ENCODE peak calls at places on chromosomes 7 and 10, in five cellular contexts. O is neural crest cell, R is cardiac fibroblast, D is AG04450, G is glutamatergic neuron. C is an unnamed sample.

GRCh38 chr7:122532406-122533269 is 166.3 kb downstream of the RNF133 start:
- DNase-seq in O (no peak), R (peak; percentile 41), D (no peak), G (no peak), C (no peak)

GRCh38 chr10:92839191-92840085 is 8.9 kb upstream of the EXOC6 start:
- DNase-seq in O (peak; percentile 60), R (peak; percentile 84), D (no peak), G (peak; percentile 80), C (peak; percentile 76)

GRCh38 chr10:31622993-31623392 is 304.0 kb downstream of the ZEB1 start:
- DNase-seq in O (no peak), R (peak; percentile 81), D (no peak), G (no peak), C (no peak)

GRCh38 chr7:54725255-54725654 is 33.8 kb downstream of the SEC61G start:
- DNase-seq in O (no peak), R (no peak), D (no peak), G (no peak), C (no peak)

GRCh38 chr10:124572751-124573150 is 111.1 kb downstream of the LHPP start:
- DNase-seq in O (no peak), R (no peak), D (no peak), G (no peak), C (no peak)

GRCh38 chr7:127239814-127240213 is 12.9 kb downstream of the GRM8 start:
- DNase-seq in O (no peak), R (no peak), D (no peak), G (no peak), C (no peak)

GRCh38 chr10:49260636-49261296 is 38.2 kb upstream of the C10orf71 start:
- DNase-seq in O (no peak), R (no peak), D (no peak), G (no peak), C (no peak)

GRCh38 chr10:5659702-5660528 is 6.5 kb downstream of the ASB13 start:
- DNase-seq in O (no peak), R (peak; percentile 60), D (peak; percentile 10), G (no peak), C (no peak)

GRCh38 chr7:138902156-138902555 is 79.0 kb downstream of the KIAA1549 start:
- DNase-seq in O (no peak), R (no peak), D (no peak), G (no peak), C (no peak)

GRCh38 chr7:46444266-46444665 is 523.2 kb upstream of the IGFBP3 start:
- DNase-seq in O (no peak), R (no peak), D (no peak), G (no peak), C (no peak)

GRCh38 chr10:48937796-48938195 is 1.8 kb downstream of the LRRC18 start:
- DNase-seq in O (no peak), R (no peak), D (no peak), G (no peak), C (no peak)

GRCh38 chr7:134450296-134451000 is 8.5 kb downstream of the AKR1B1 start:
- DNase-seq in O (no peak), R (peak; percentile 26), D (no peak), G (no peak), C (no peak)

GRCh38 chr7:6365451-6365850 is 82.3 kb downstream of the DAGLB start:
- DNase-seq in O (no peak), R (no peak), D (no peak), G (no peak), C (no peak)

GRCh38 chr7:100065452-100066186 is 15.9 kb downstream of the ZNF3 start:
- DNase-seq in O (no peak), R (peak; percentile 92), D (peak; percentile 72), G (no peak), C (no peak)

GRCh38 chr10:6347391-6347951 is 144.7 kb downstream of the PFKFB3 start:
- DNase-seq in O (no peak), R (peak; percentile 18), D (no peak), G (no peak), C (no peak)

GRCh38 chr7:105532709-105533460 is 884 bp downstream of the RINT1 start:
- DNase-seq in O (no peak), R (peak; percentile 0), D (no peak), G (no peak), C (no peak)

GRCh38 chr10:5545011-5545410 is 20.2 kb downstream of the CALML3 start:
- DNase-seq in O (no peak), R (no peak), D (no peak), G (no peak), C (no peak)

GRCh38 chr10:67834375-67834774 is 3.6 kb downstream of the DNAJC12 start:
- DNase-seq in O (no peak), R (no peak), D (no peak), G (no peak), C (no peak)

GRCh38 chr10:107914450-107915276 is 750.2 kb upstream of the SORCS1 start:
- DNase-seq in O (peak; percentile 18), R (peak; percentile 0), D (no peak), G (peak; percentile 42), C (peak; percentile 30)

GRCh38 chr7:20063645-20064044 is 153.5 kb downstream of the MACC1 start:
- DNase-seq in O (no peak), R (no peak), D (no peak), G (no peak), C (no peak)

GRCh38 chr7:88083883-88084282 is 136.0 kb downstream of the SRI start:
- DNase-seq in O (no peak), R (no peak), D (no peak), G (no peak), C (no peak)

GRCh38 chr10:83199357-83199756 is 940.0 kb upstream of the GHITM start:
- DNase-seq in O (no peak), R (no peak), D (no peak), G (no peak), C (no peak)

GRCh38 chr10:103145046-103145445 is 48.0 kb downstream of the NT5C2 start:
- DNase-seq in O (no peak), R (peak; percentile 55), D (peak; percentile 60), G (no peak), C (no peak)

GRCh38 chr7:150340024-150340749 is 1.2 kb downstream of the RARRES2 start:
- DNase-seq in O (no peak), R (peak; percentile 77), D (peak; percentile 21), G (no peak), C (no peak)

GRCh38 chr7:152602962-152603361 is 73.0 kb downstream of the XRCC2 start:
- DNase-seq in O (no peak), R (peak; percentile 63), D (no peak), G (no peak), C (no peak)

GRCh38 chr7:116834815-116835533 is 27.4 kb upstream of the CAPZA2 start:
- DNase-seq in O (no peak), R (peak; percentile 18), D (no peak), G (no peak), C (no peak)

GRCh38 chr10:75379817-75380216 is 21.7 kb downstream of the ZNF503 start:
- DNase-seq in O (no peak), R (no peak), D (no peak), G (no peak), C (no peak)

GRCh38 chr7:28497026-28497425 is 84.7 kb downstream of the CREB5 start:
- DNase-seq in O (no peak), R (no peak), D (no peak), G (no peak), C (no peak)

GRCh38 chr10:102283488-102283887 is 38.2 kb downstream of the GBF1 start:
- DNase-seq in O (no peak), R (no peak), D (no peak), G (no peak), C (no peak)

GRCh38 chr7:37336259-37336658 is 112.4 kb downstream of the ELMO1 start:
- DNase-seq in O (no peak), R (no peak), D (no peak), G (no peak), C (no peak)

GRCh38 chr10:58755688-58756087 is 243.0 kb downstream of the BICC1 start:
- DNase-seq in O (no peak), R (peak; percentile 60), D (peak; percentile 10), G (no peak), C (no peak)

DNA sequence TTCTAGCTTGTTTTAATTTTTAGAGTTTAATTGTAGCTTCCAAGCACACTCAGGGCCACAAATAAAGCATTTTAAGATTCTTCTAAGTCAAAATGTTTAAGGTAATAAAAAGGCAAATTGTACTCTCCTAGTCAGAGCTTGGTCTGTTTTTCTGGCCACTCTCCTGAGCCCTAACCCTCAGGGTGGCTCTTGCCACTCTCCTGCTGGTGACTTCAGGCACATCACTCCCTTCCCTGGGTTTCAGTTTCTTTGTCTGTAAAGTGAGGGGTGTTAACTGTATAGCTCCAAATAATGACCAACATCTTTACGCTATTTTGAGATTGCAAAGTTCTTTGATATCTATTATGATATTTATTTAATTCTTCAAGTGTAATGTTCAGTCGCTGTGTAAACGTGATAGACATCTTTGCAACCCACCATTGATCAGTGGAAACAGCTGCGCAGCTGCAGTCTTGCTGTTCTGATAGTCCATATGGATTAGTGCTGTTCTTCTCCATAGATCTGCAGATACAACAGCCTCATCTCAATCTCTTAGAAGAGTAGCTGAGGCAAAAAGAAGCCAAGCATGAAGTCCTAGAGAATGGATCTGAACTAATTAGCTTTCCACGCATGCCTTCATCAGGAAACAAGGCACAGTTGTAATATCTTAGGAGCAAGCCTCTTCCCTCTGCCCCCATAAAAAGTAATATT is 189.9 kb downstream of the PLPP4 start:
- DNase-seq in O (no peak), R (no peak), D (no peak), G (no peak), C (no peak)
- TF ChIP-seq CTCF in O (peak; percentile 31), R (no peak), D (no peak), G (no peak), C (no peak)

GRCh38 chr7:144454256-144455039 is 51.0 kb upstream of the NOBOX start:
- DNase-seq in O (no peak), R (peak; percentile 10), D (no peak), G (no peak), C (no peak)
- TF ChIP-seq CTCF in O (peak; percentile 52), R (peak; percentile 37), D (no peak), G (peak; percentile 12), C (no peak)

GRCh38 chr7:114658188-114658587 is 243.6 kb downstream of the FOXP2 start:
- DNase-seq in O (no peak), R (no peak), D (no peak), G (no peak), C (no peak)

GRCh38 chr7:114660007-114660406 is 245.4 kb downstream of the FOXP2 start:
- DNase-seq in O (no peak), R (no peak), D (no peak), G (no peak), C (no peak)

GRCh38 chr7:114659409-114659808 is 244.8 kb downstream of the FOXP2 start:
- DNase-seq in O (no peak), R (no peak), D (no peak), G (no peak), C (no peak)

GRCh38 chr7:114662002-114662677 is 247.5 kb downstream of the FOXP2 start:
- DNase-seq in O (no peak), R (no peak), D (no peak), G (no peak), C (no peak)

GRCh38 chr7:114663502-114663901 is 248.9 kb downstream of the FOXP2 start:
- DNase-seq in O (no peak), R (peak; percentile 57), D (peak; percentile 2), G (no peak), C (no peak)
- TF ChIP-seq CTCF in O (peak; percentile 65), R (peak; percentile 6), D (peak; percentile 47), G (no peak), C (no peak)

DNA sequence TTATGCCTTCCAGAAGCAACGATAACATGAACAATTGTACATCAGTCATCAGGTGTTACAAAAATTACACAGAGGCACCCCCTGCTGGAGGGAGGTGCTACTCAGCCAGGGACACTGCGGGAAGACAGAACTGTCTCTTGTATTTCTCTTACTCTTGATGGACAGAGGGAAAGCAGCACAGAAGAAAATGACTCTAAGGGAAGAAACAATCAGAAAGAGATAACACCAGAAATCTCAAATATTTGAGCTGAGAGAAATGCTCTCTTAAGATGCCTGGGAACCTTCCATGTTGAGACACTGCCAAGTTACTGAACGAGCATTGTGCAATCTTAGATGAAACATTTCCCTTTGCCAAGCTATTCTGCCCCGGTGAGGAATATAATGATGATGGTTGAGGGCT is 227.6 kb upstream of the NPSR1 start:
- DNase-seq in O (peak; percentile 2), R (peak; percentile 88), D (no peak), G (no peak), C (peak; percentile 26)
- TF ChIP-seq CTCF in O (peak; percentile 58), R (peak; percentile 69), D (peak; percentile 39), G (peak; percentile 33), C (peak; percentile 29)